ENCODE peak calls at places on chromosomes 13 and 19, in six cellular contexts. R is tibial artery, M is heart right ventricle, X is left ventricle myocardium inferior, S is psoas muscle, T is fibroblast of lung. L is an unnamed sample.

GRCh38 chr13:36910545-36910944 is 9.5 kb downstream of the SMAD9 start:
- DNase-seq in R (no peak), M (no peak), X (no peak), S (no peak), T (no peak), L (no peak)

GRCh38 chr19:4957981-4958380 is 10.9 kb upstream of the KDM4B start:
- DNase-seq in R (no peak), M (no peak), X (no peak), S (no peak), T (no peak), L (no peak)

GRCh38 chr13:95536629-95537241 is 15.8 kb upstream of the CLDN10 start:
- DNase-seq in R (no peak), M (no peak), X (no peak), S (no peak), T (no peak), L (no peak)

GRCh38 chr19:2550431-2551171 is 74.7 kb downstream of the GADD45B start:
- DNase-seq in R (no peak), M (peak), X (peak), S (peak), T (no peak), L (peak)

GRCh38 chr13:24165746-24166145 is 5.2 kb downstream of the SPATA13 start:
- DNase-seq in R (no peak), M (no peak), X (no peak), S (no peak), T (peak), L (no peak)

GRCh38 chr13:73355134-73355533 is 296.3 kb downstream of the KLF5 start:
- DNase-seq in R (no peak), M (no peak), X (no peak), S (no peak), T (no peak), L (no peak)

GRCh38 chr19:1063030-1063908 is 3.7 kb upstream of the ARHGAP45 start:
- DNase-seq in R (no peak), M (no peak), X (no peak), S (peak), T (no peak), L (peak)

GRCh38 chr13:110000534-110001345 is 214.4 kb upstream of the IRS2 start:
- DNase-seq in R (no peak), M (no peak), X (no peak), S (no peak), T (peak), L (no peak)

GRCh38 chr19:45990113-45990728 is 5.0 kb upstream of the CCDC61 start:
- DNase-seq in R (peak), M (no peak), X (no peak), S (no peak), T (no peak), L (no peak)

GRCh38 chr19:33402421-33403220 is 29.1 kb downstream of the CEBPG start:
- DNase-seq in R (peak), M (no peak), X (no peak), S (no peak), T (no peak), L (peak)

GRCh38 chr19:30559446-30559845 is 187.3 kb downstream of the ZNF536 start:
- DNase-seq in R (no peak), M (no peak), X (no peak), S (no peak), T (no peak), L (no peak)

GRCh38 chr19:33767898-33768413 is 28.7 kb upstream of the KCTD15 start:
- DNase-seq in R (no peak), M (no peak), X (no peak), S (no peak), T (peak), L (no peak)

GRCh38 chr13:24348797-24349515 is 39.6 kb downstream of the C1QTNF9 start:
- DNase-seq in R (no peak), M (no peak), X (no peak), S (no peak), T (no peak), L (peak)

GRCh38 chr19:38213911-38214625 is 10.0 kb downstream of the DPF1 start:
- DNase-seq in R (no peak), M (no peak), X (no peak), S (no peak), T (peak), L (no peak)

GRCh38 chr19:51440846-51441409 is 17.3 kb downstream of the SIGLEC8 start:
- DNase-seq in R (no peak), M (no peak), X (no peak), S (no peak), T (no peak), L (no peak)

GRCh38 chr13:64540468-64540867 is 2689.7 kb downstream of the PCDH9 start:
- DNase-seq in R (no peak), M (no peak), X (no peak), S (no peak), T (no peak), L (no peak)

GRCh38 chr19:768424-768823 is 17.5 kb downstream of the MISP start:
- DNase-seq in R (no peak), M (no peak), X (no peak), S (no peak), T (peak), L (no peak)

GRCh38 chr13:26041476-26041875 is 10.3 kb downstream of the SHISA2 start:
- DNase-seq in R (no peak), M (no peak), X (no peak), S (no peak), T (no peak), L (no peak)

GRCh38 chr13:44506251-44506650 is 69.9 kb downstream of the TSC22D1 start:
- DNase-seq in R (no peak), M (no peak), X (no peak), S (no peak), T (no peak), L (no peak)

GRCh38 chr13:99119686-99120085 is 81.0 kb upstream of the UBAC2 start:
- DNase-seq in R (no peak), M (no peak), X (no peak), S (no peak), T (no peak), L (no peak)
- H3K27ac ChIP-seq in R (no peak), M (no peak), X (no peak), S (no peak), T (no peak), L (no peak)

GRCh38 chr19:41001243-41001971 is 10.3 kb downstream of the CYP2B6 start:
- DNase-seq in R (no peak), M (no peak), X (no peak), S (no peak), T (no peak), L (no peak)
- TF ChIP-seq CTCF in R (no peak), M (no peak), X (no peak), S (no peak), T (no peak), L (no peak)

DNA sequence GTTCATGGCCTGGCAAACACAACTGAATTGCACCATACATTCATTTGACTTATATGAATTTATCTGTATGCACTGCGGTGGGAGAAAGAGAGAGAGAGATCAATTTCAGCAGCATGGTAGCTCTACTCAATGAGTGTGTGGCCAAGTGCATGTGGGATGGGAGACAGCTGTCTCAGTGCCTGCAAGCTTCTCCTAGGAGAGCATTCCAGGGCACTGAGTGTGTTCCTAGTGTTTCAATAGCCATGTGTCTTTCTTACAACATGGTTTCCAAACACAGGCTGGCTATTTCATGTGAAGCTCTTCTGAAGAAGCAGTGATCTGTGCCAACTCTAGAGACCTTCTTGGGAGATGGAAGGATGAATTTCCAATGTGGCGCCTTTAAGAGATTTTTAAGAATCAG is 43.5 kb downstream of the NEK5 start:
- DNase-seq in R (no peak), M (no peak), X (no peak), S (no peak), T (peak), L (no peak)
- H3K27ac ChIP-seq in R (no peak), M (no peak), X (no peak), S (no peak), T (no peak), L (no peak)

GRCh38 chr13:65656740-65657329 is 1573.3 kb downstream of the PCDH9 start:
- DNase-seq in R (no peak), M (no peak), X (no peak), S (no peak), T (peak), L (no peak)
- TF ChIP-seq CTCF in R (no peak), M (peak), X (peak), S (peak), T (peak), L (no peak)

GRCh38 chr13:97043302-97043701 is 49.0 kb upstream of the OXGR1 start:
- DNase-seq in R (no peak), M (no peak), X (no peak), S (no peak), T (peak), L (no peak)
- H3K27ac ChIP-seq in R (no peak), M (no peak), X (no peak), S (no peak), T (no peak), L (no peak)

L was measured in upper lobe of left lung.